ENCODE peak calls at places on chromosomes 1 and 21, in six cellular contexts. One of them, this sample, is unnamed.

GRCh38 chr1:83905315-83905907 is 93.5 kb downstream of the TTLL7 start:
- DNase-seq in HepG2: no peak
- DNase-seq in A549: no peak
- DNase-seq in ovary: no peak
- DNase-seq in stomach: no peak
- DNase-seq in sigmoid colon: no peak
- DNase-seq in this sample: no peak

GRCh38 chr1:15849775-15850449 is 2.4 kb downstream of the SPEN start:
- DNase-seq in HepG2: peak; percentile 65
- DNase-seq in A549: peak; percentile 75
- DNase-seq in ovary: no peak
- DNase-seq in stomach: peak; percentile 29
- DNase-seq in sigmoid colon: peak; percentile 73
- DNase-seq in this sample: no peak

GRCh38 chr1:23575226-23575810 is 16.0 kb upstream of the ID3 start:
- DNase-seq in HepG2: no peak
- DNase-seq in A549: no peak
- DNase-seq in ovary: no peak
- DNase-seq in stomach: no peak
- DNase-seq in sigmoid colon: no peak
- DNase-seq in this sample: no peak

GRCh38 chr21:41482321-41482720 is 25.6 kb downstream of the TMPRSS2 start:
- DNase-seq in HepG2: no peak
- DNase-seq in A549: no peak
- DNase-seq in ovary: no peak
- DNase-seq in stomach: no peak
- DNase-seq in sigmoid colon: no peak
- DNase-seq in this sample: no peak

GRCh38 chr1:14733053-14733778 is 134.7 kb downstream of the KAZN start:
- DNase-seq in HepG2: peak; percentile 8
- DNase-seq in A549: no peak
- DNase-seq in ovary: no peak
- DNase-seq in stomach: no peak
- DNase-seq in sigmoid colon: no peak
- DNase-seq in this sample: no peak

GRCh38 chr1:114093624-114094302 is 59.9 kb downstream of the SYT6 start:
- DNase-seq in HepG2: peak; percentile 5
- DNase-seq in A549: peak; percentile 10
- DNase-seq in ovary: no peak
- DNase-seq in stomach: no peak
- DNase-seq in sigmoid colon: no peak
- DNase-seq in this sample: no peak

GRCh38 chr1:33385251-33385650 is 45.6 kb downstream of the PHC2 start:
- DNase-seq in HepG2: no peak
- DNase-seq in A549: no peak
- DNase-seq in ovary: no peak
- DNase-seq in stomach: no peak
- DNase-seq in sigmoid colon: no peak
- DNase-seq in this sample: no peak

GRCh38 chr1:239361403-239361802 is 25.0 kb upstream of the CHRM3 start:
- DNase-seq in HepG2: no peak
- DNase-seq in A549: no peak
- DNase-seq in ovary: no peak
- DNase-seq in stomach: no peak
- DNase-seq in sigmoid colon: no peak
- DNase-seq in this sample: no peak

GRCh38 chr1:151989131-151989868 is 4.4 kb downstream of the S100A10 start:
- DNase-seq in HepG2: no peak
- DNase-seq in A549: peak; percentile 84
- DNase-seq in ovary: no peak
- DNase-seq in stomach: peak; percentile 59
- DNase-seq in sigmoid colon: peak; percentile 87
- DNase-seq in this sample: peak; percentile 35

GRCh38 chr1:114703242-114703641 is 7.9 kb upstream of the AMPD1 start:
- DNase-seq in HepG2: no peak
- DNase-seq in A549: no peak
- DNase-seq in ovary: no peak
- DNase-seq in stomach: no peak
- DNase-seq in sigmoid colon: no peak
- DNase-seq in this sample: no peak

GRCh38 chr1:107142370-107142668 is 1.5 kb downstream of the NTNG1 start:
- DNase-seq in HepG2: no peak
- DNase-seq in A549: no peak
- DNase-seq in ovary: no peak
- DNase-seq in stomach: no peak
- DNase-seq in sigmoid colon: no peak
- DNase-seq in this sample: no peak

GRCh38 chr1:32345289-32345827 is 9.3 kb upstream of the MARCKSL1 start:
- DNase-seq in HepG2: peak; percentile 75
- DNase-seq in A549: no peak
- DNase-seq in ovary: peak; percentile 80
- DNase-seq in stomach: peak; percentile 52
- DNase-seq in sigmoid colon: no peak
- DNase-seq in this sample: no peak
- TF ChIP-seq EP300 in HepG2: no peak
- TF ChIP-seq EP300 in A549: no peak
- TF ChIP-seq EP300 in ovary: no peak
- TF ChIP-seq EP300 in stomach: no peak
- TF ChIP-seq EP300 in sigmoid colon: no peak
- TF ChIP-seq EP300 in this sample: no peak

GRCh38 chr1:218475699-218476098 is 130.6 kb downstream of the TGFB2 start:
- DNase-seq in HepG2: no peak
- DNase-seq in A549: no peak
- DNase-seq in ovary: no peak
- DNase-seq in stomach: no peak
- DNase-seq in sigmoid colon: no peak
- DNase-seq in this sample: no peak

GRCh38 chr1:218474089-218474488 is 129.0 kb downstream of the TGFB2 start:
- DNase-seq in HepG2: no peak
- DNase-seq in A549: no peak
- DNase-seq in ovary: no peak
- DNase-seq in stomach: no peak
- DNase-seq in sigmoid colon: no peak
- DNase-seq in this sample: no peak

GRCh38 chr1:218472885-218473284 is 127.7 kb downstream of the TGFB2 start:
- DNase-seq in HepG2: no peak
- DNase-seq in A549: no peak
- DNase-seq in ovary: no peak
- DNase-seq in stomach: no peak
- DNase-seq in sigmoid colon: no peak
- DNase-seq in this sample: no peak

GRCh38 chr1:218475275-218475674 is 130.1 kb downstream of the TGFB2 start:
- DNase-seq in HepG2: no peak
- DNase-seq in A549: peak; percentile 62
- DNase-seq in ovary: no peak
- DNase-seq in stomach: no peak
- DNase-seq in sigmoid colon: no peak
- DNase-seq in this sample: no peak

DNA sequence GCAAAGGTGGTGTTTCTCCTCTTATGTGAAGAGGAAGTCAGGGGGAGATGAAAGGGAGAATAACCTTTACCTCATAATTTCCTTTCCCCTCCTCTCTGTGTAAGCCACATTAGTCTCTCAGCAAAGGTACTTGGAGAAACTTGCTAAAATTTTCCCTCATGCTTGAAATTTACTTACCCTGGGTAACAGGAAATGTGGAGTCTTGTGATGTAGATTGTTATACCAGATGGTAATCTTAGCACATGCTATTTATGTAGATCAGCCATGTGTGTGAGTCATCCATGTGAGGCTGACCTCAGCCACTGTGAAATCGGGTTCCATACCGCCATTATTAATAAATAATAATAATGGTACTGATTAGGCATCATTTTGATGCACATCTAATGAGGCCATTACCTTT is 128.4 kb downstream of the TGFB2 start:
- DNase-seq in HepG2: no peak
- DNase-seq in A549: no peak
- DNase-seq in ovary: no peak
- DNase-seq in stomach: no peak
- DNase-seq in sigmoid colon: no peak
- DNase-seq in this sample: no peak
- TF ChIP-seq POLR2A in HepG2: no peak
- TF ChIP-seq POLR2A in A549: no peak
- TF ChIP-seq POLR2A in ovary: no peak
- TF ChIP-seq POLR2A in stomach: no peak
- TF ChIP-seq POLR2A in sigmoid colon: no peak
- TF ChIP-seq POLR2A in this sample: no peak

GRCh38 chr1:247156787-247157232 is 15.0 kb downstream of the ZNF124 start:
- DNase-seq in HepG2: no peak
- DNase-seq in A549: peak; percentile 38
- DNase-seq in ovary: no peak
- DNase-seq in stomach: no peak
- DNase-seq in sigmoid colon: no peak
- DNase-seq in this sample: no peak
- H3K9me3 ChIP-seq in HepG2: peaks cover 54% of the 10 kb centered on the region
- H3K9me3 ChIP-seq in A549: peaks cover 94% of the 10 kb centered on the region
- H3K9me3 ChIP-seq in ovary: peaks cover 36% of the 10 kb centered on the region
- H3K9me3 ChIP-seq in stomach: peaks cover 100% of the 10 kb centered on the region
- H3K9me3 ChIP-seq in sigmoid colon: peaks cover 16% of the 10 kb centered on the region
- H3K9me3 ChIP-seq in this sample: peaks cover 66% of the 10 kb centered on the region

GRCh38 chr1:244325056-244325764 is 126.5 kb downstream of the ADSS2 start:
- DNase-seq in HepG2: no peak
- DNase-seq in A549: no peak
- DNase-seq in ovary: no peak
- DNase-seq in stomach: peak; percentile 43
- DNase-seq in sigmoid colon: no peak
- DNase-seq in this sample: no peak

GRCh38 chr1:244322181-244322580 is 129.5 kb downstream of the ADSS2 start:
- DNase-seq in HepG2: no peak
- DNase-seq in A549: no peak
- DNase-seq in ovary: no peak
- DNase-seq in stomach: no peak
- DNase-seq in sigmoid colon: no peak
- DNase-seq in this sample: no peak

GRCh38 chr1:244319283-244320132 is 132.2 kb downstream of the ADSS2 start:
- DNase-seq in HepG2: no peak
- DNase-seq in A549: no peak
- DNase-seq in ovary: no peak
- DNase-seq in stomach: no peak
- DNase-seq in sigmoid colon: no peak
- DNase-seq in this sample: no peak

GRCh38 chr1:244324176-244324883 is 127.4 kb downstream of the ADSS2 start:
- DNase-seq in HepG2: no peak
- DNase-seq in A549: no peak
- DNase-seq in ovary: no peak
- DNase-seq in stomach: no peak
- DNase-seq in sigmoid colon: no peak
- DNase-seq in this sample: no peak

DNA sequence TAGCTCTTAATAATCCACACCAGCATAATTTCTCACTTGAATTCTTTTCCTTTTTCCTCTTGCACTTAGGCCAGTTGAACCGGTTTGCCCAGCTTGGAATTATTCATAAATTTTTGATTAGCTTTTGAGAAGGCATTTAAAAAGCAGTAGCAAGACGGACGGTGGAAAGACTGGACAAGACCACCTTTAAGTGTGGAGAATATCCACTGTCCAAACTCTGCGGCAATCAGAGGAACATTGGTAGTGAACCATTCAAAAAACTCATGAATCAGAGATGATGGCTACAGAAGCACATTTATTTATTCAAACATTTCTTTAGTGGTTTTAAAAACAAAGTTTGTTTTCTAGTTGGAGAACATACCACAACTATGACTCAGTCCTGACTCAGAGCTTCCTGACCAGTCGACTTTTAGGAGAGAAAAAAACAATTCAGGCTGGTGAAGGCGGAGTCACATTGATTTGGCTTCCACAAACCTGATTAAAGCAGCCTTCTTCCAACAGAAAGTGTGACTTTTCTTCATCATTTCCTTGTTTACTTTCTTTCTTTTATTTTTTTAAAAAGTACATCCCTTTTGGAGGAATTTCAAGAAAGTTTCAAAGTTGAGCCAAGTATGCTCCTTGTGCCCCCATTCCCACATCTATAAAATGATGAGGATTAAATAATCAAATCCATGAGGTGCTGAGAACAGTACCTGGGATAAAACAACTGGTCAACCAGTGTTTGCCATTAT is 128.8 kb downstream of the ADSS2 start:
- DNase-seq in HepG2: peak; percentile 60
- DNase-seq in A549: peak; percentile 87
- DNase-seq in ovary: no peak
- DNase-seq in stomach: peak; percentile 49
- DNase-seq in sigmoid colon: no peak
- DNase-seq in this sample: no peak
- TF ChIP-seq EP300 in HepG2: no peak
- TF ChIP-seq EP300 in A549: no peak
- TF ChIP-seq EP300 in ovary: no peak
- TF ChIP-seq EP300 in stomach: no peak
- TF ChIP-seq EP300 in sigmoid colon: no peak
- TF ChIP-seq EP300 in this sample: peak; percentile 34

This sample was measured in tibial nerve.